ENCODE peak calls at places on chromosome 22, in nine cellular contexts. K, F, N, I, A, E, B, D and Z are unnamed samples.

GRCh38 chr22:49760630-49761571 is 66.8 kb downstream of the BRD1 start:
- DNase-seq in K (no peak), F (no peak), N (no peak), I (no peak), A (no peak), E (no peak), B (no peak), D (no peak), Z (no peak)

GRCh38 chr22:41217553-41218157 is 12.5 kb downstream of the L3MBTL2 start:
- DNase-seq in K (peak; percentile 16), F (no peak), N (no peak), I (peak; percentile 60), A (peak; percentile 84), E (peak; percentile 93), B (peak; percentile 22), D (peak; percentile 58), Z (no peak)

GRCh38 chr22:23363683-23364082 is 183.4 kb downstream of the BCR start:
- DNase-seq in K (no peak), F (peak; percentile 3), N (no peak), I (peak; percentile 15), A (no peak), E (peak; percentile 33), B (no peak), D (no peak), Z (no peak)

GRCh38 chr22:32644252-32645100 is 157.0 kb upstream of the TIMP3 start:
- DNase-seq in K (no peak), F (no peak), N (no peak), I (no peak), A (peak; percentile 44), E (peak; percentile 78), B (peak; percentile 87), D (peak; percentile 74), Z (no peak)

GRCh38 chr22:19962909-19963806 is 21.5 kb upstream of the TXNRD2 start:
- DNase-seq in K (no peak), F (peak; percentile 24), N (no peak), I (no peak), A (peak; percentile 51), E (no peak), B (peak; percentile 96), D (no peak), Z (no peak)

GRCh38 chr22:17234144-17234623 is 14.9 kb upstream of the ADA2 start:
- DNase-seq in K (no peak), F (no peak), N (no peak), I (no peak), A (no peak), E (peak; percentile 9), B (no peak), D (no peak), Z (no peak)

GRCh38 chr22:41822289-41823057 is 10.4 kb upstream of the SREBF2 start:
- DNase-seq in K (no peak), F (peak; percentile 32), N (no peak), I (peak; percentile 73), A (peak; percentile 65), E (peak; percentile 78), B (peak; percentile 93), D (no peak), Z (peak; percentile 69)

GRCh38 chr22:28983788-28984441 is 77.7 kb downstream of the C22orf31 start:
- DNase-seq in K (no peak), F (no peak), N (no peak), I (no peak), A (no peak), E (peak; percentile 27), B (peak; percentile 44), D (no peak), Z (no peak)

GRCh38 chr22:44748524-44748923 is 3.9 kb upstream of the ARHGAP8 start:
- DNase-seq in K (no peak), F (no peak), N (no peak), I (no peak), A (no peak), E (no peak), B (no peak), D (no peak), Z (no peak)

GRCh38 chr22:38754247-38755154 is 1.3 kb downstream of the SUN2 start:
- DNase-seq in K (peak; percentile 68), F (no peak), N (peak; percentile 71), I (no peak), A (peak; percentile 72), E (peak; percentile 50), B (peak; percentile 68), D (peak; percentile 88), Z (peak; percentile 19)

GRCh38 chr22:48245119-48245485 is 1482.7 kb downstream of the TBC1D22A start:
- DNase-seq in K (no peak), F (no peak), N (no peak), I (no peak), A (no peak), E (no peak), B (no peak), D (no peak), Z (no peak)

GRCh38 chr22:42368379-42369249 is 63.6 kb downstream of the NFAM1 start:
- DNase-seq in K (peak; percentile 17), F (peak; percentile 41), N (no peak), I (peak; percentile 65), A (peak; percentile 19), E (no peak), B (no peak), D (no peak), Z (no peak)

GRCh38 chr22:48954781-48955311 is 872.8 kb downstream of the BRD1 start:
- DNase-seq in K (no peak), F (no peak), N (peak; percentile 51), I (peak; percentile 23), A (no peak), E (no peak), B (no peak), D (no peak), Z (no peak)

GRCh38 chr22:27867958-27868737 is 50.9 kb downstream of the PITPNB start:
- DNase-seq in K (no peak), F (no peak), N (no peak), I (no peak), A (no peak), E (no peak), B (no peak), D (no peak), Z (no peak)

GRCh38 chr22:23670378-23671295 is 20.2 kb upstream of the RGL4 start:
- DNase-seq in K (no peak), F (no peak), N (no peak), I (no peak), A (no peak), E (no peak), B (peak; percentile 27), D (no peak), Z (no peak)

GRCh38 chr22:16961477-16962186 is 46.4 kb downstream of the GAB4 start:
- DNase-seq in K (no peak), F (no peak), N (no peak), I (no peak), A (no peak), E (no peak), B (no peak), D (no peak), Z (no peak)

GRCh38 chr22:36552300-36552699 is 23.3 kb upstream of the EIF3D start:
- DNase-seq in K (no peak), F (no peak), N (no peak), I (no peak), A (no peak), E (no peak), B (no peak), D (no peak), Z (no peak)

GRCh38 chr22:24518228-24518627 is 23.1 kb downstream of the UPB1 start:
- DNase-seq in K (no peak), F (no peak), N (no peak), I (no peak), A (no peak), E (no peak), B (no peak), D (no peak), Z (no peak)

GRCh38 chr22:20203142-20204099 is 52.6 kb upstream of the CCDC188 start:
- DNase-seq in K (no peak), F (no peak), N (no peak), I (no peak), A (no peak), E (peak; percentile 8), B (peak; percentile 78), D (no peak), Z (peak; percentile 54)

GRCh38 chr22:47591016-47591415 is 828.6 kb downstream of the TBC1D22A start:
- DNase-seq in K (no peak), F (no peak), N (no peak), I (no peak), A (no peak), E (no peak), B (no peak), D (no peak), Z (no peak)

GRCh38 chr22:30267382-30268302 is 991 bp upstream of the OSM start:
- DNase-seq in K (no peak), F (no peak), N (no peak), I (peak; percentile 72), A (peak; percentile 76), E (no peak), B (no peak), D (no peak), Z (no peak)

GRCh38 chr22:37157516-37158289 is 8.0 kb upstream of the IL2RB start:
- DNase-seq in K (no peak), F (no peak), N (no peak), I (no peak), A (no peak), E (no peak), B (peak; percentile 37), D (no peak), Z (no peak)

GRCh38 chr22:39995346-39996252 is 845 bp downstream of the FAM83F start:
- DNase-seq in K (no peak), F (no peak), N (no peak), I (no peak), A (no peak), E (no peak), B (peak; percentile 37), D (no peak), Z (no peak)

GRCh38 chr22:44002324-44002723 is 21.8 kb upstream of the PARVB start:
- DNase-seq in K (no peak), F (no peak), N (no peak), I (no peak), A (no peak), E (no peak), B (no peak), D (no peak), Z (no peak)

GRCh38 chr22:25837288-25837900 is 95.4 kb downstream of the MYO18B start:
- DNase-seq in K (no peak), F (no peak), N (no peak), I (no peak), A (no peak), E (no peak), B (peak; percentile 88), D (no peak), Z (no peak)

GRCh38 chr22:44587004-44587793 is 89.2 kb upstream of the RTL6 start:
- DNase-seq in K (no peak), F (peak; percentile 79), N (no peak), I (no peak), A (peak; percentile 13), E (peak; percentile 8), B (peak; percentile 72), D (no peak), Z (no peak)

GRCh38 chr22:49670610-49671330 is 156.9 kb downstream of the BRD1 start:
- DNase-seq in K (no peak), F (no peak), N (no peak), I (no peak), A (peak; percentile 22), E (no peak), B (no peak), D (no peak), Z (no peak)

GRCh38 chr22:25700996-25701815 is 40.8 kb upstream of the MYO18B start:
- DNase-seq in K (peak; percentile 37), F (no peak), N (no peak), I (no peak), A (no peak), E (peak; percentile 26), B (no peak), D (no peak), Z (no peak)

GRCh38 chr22:44473166-44473565 is 24.9 kb downstream of the RTL6 start:
- DNase-seq in K (no peak), F (no peak), N (no peak), I (peak; percentile 38), A (no peak), E (no peak), B (no peak), D (no peak), Z (no peak)